ENCODE peak calls at places on chromosomes 13 and 19, in five cellular contexts. One of them, this sample, is unnamed.

GRCh38 chr19:30008169-30008568 is 66.1 kb downstream of the URI1 start:
- DNase-seq in hepatocyte: no peak
- DNase-seq in T-helper 9 cell: no peak
- DNase-seq in HEK293T: no peak
- DNase-seq in body of pancreas: no peak
- DNase-seq in this sample: no peak

GRCh38 chr13:98834254-98834960 is 81.9 kb upstream of the SLC15A1 start:
- DNase-seq in T-helper 9 cell: no peak
- DNase-seq in body of pancreas: no peak
- DNase-seq in hepatocyte: no peak
- DNase-seq in HEK293T: no peak
- DNase-seq in this sample: no peak

GRCh38 chr19:48123907-48124675 is 13.5 kb upstream of the PLA2G4C start:
- DNase-seq in T-helper 9 cell: no peak
- DNase-seq in HEK293T: no peak
- DNase-seq in hepatocyte: peak
- DNase-seq in body of pancreas: no peak
- DNase-seq in this sample: no peak

GRCh38 chr19:44111910-44112463 is 1.2 kb upstream of the ZNF225 start:
- DNase-seq in body of pancreas: no peak
- DNase-seq in hepatocyte: peak
- DNase-seq in HEK293T: no peak
- DNase-seq in T-helper 9 cell: no peak
- DNase-seq in this sample: no peak

GRCh38 chr19:19337120-19337519 is 16.5 kb downstream of the MAU2 start:
- DNase-seq in T-helper 9 cell: no peak
- DNase-seq in HEK293T: no peak
- DNase-seq in hepatocyte: no peak
- DNase-seq in body of pancreas: no peak
- DNase-seq in this sample: no peak

GRCh38 chr13:36242761-36243160 is 28.4 kb upstream of the SOHLH2 start:
- DNase-seq in T-helper 9 cell: no peak
- DNase-seq in HEK293T: no peak
- DNase-seq in body of pancreas: no peak
- DNase-seq in hepatocyte: no peak
- DNase-seq in this sample: no peak

GRCh38 chr13:74681891-74682290 is 547.7 kb upstream of the KLF12 start:
- DNase-seq in hepatocyte: no peak
- DNase-seq in T-helper 9 cell: no peak
- DNase-seq in HEK293T: no peak
- DNase-seq in body of pancreas: no peak
- DNase-seq in this sample: no peak

GRCh38 chr19:2171349-2172145 is 7.8 kb downstream of the DOT1L start:
- DNase-seq in T-helper 9 cell: peak
- DNase-seq in hepatocyte: peak
- DNase-seq in HEK293T: no peak
- DNase-seq in body of pancreas: peak
- DNase-seq in this sample: no peak

GRCh38 chr19:49512970-49513745 is 697 bp downstream of the FCGRT start:
- DNase-seq in hepatocyte: peak
- DNase-seq in T-helper 9 cell: no peak
- DNase-seq in body of pancreas: no peak
- DNase-seq in HEK293T: no peak
- DNase-seq in this sample: peak

GRCh38 chr13:102968572-102969228 is 97.5 kb downstream of the SLC10A2 start:
- DNase-seq in body of pancreas: no peak
- DNase-seq in HEK293T: no peak
- DNase-seq in T-helper 9 cell: no peak
- DNase-seq in hepatocyte: peak
- DNase-seq in this sample: no peak

GRCh38 chr19:43406297-43406696 is 8.4 kb upstream of the TEX101 start:
- DNase-seq in body of pancreas: no peak
- DNase-seq in HEK293T: no peak
- DNase-seq in hepatocyte: no peak
- DNase-seq in T-helper 9 cell: no peak
- DNase-seq in this sample: no peak

GRCh38 chr19:49145485-49146407 is 9.4 kb downstream of the HRC start:
- DNase-seq in hepatocyte: peak
- DNase-seq in T-helper 9 cell: peak
- DNase-seq in body of pancreas: peak
- DNase-seq in HEK293T: peak
- DNase-seq in this sample: peak

GRCh38 chr13:30905932-30906383 is at the start of gene MEDAG:
- DNase-seq in hepatocyte: no peak
- DNase-seq in T-helper 9 cell: no peak
- DNase-seq in HEK293T: no peak
- DNase-seq in body of pancreas: peak
- DNase-seq in this sample: peak

GRCh38 chr13:113445791-113446487 is 7.3 kb downstream of the ADPRHL1 start:
- DNase-seq in HEK293T: no peak
- DNase-seq in body of pancreas: no peak
- DNase-seq in hepatocyte: no peak
- DNase-seq in T-helper 9 cell: no peak
- DNase-seq in this sample: no peak

GRCh38 chr19:934865-935422 is 9.1 kb downstream of the ARID3A start:
- DNase-seq in T-helper 9 cell: no peak
- DNase-seq in HEK293T: no peak
- DNase-seq in hepatocyte: peak
- DNase-seq in body of pancreas: peak
- DNase-seq in this sample: peak

GRCh38 chr13:71274923-71275593 is 591.9 kb downstream of the DACH1 start:
- DNase-seq in body of pancreas: no peak
- DNase-seq in T-helper 9 cell: no peak
- DNase-seq in hepatocyte: no peak
- DNase-seq in HEK293T: no peak
- DNase-seq in this sample: no peak

GRCh38 chr19:5436101-5436947 is 18.9 kb upstream of the ZNRF4 start:
- DNase-seq in T-helper 9 cell: no peak
- DNase-seq in HEK293T: peak
- DNase-seq in hepatocyte: peak
- DNase-seq in body of pancreas: no peak
- DNase-seq in this sample: no peak

GRCh38 chr13:77599351-77599750 is 63.8 kb downstream of the SCEL start:
- DNase-seq in HEK293T: no peak
- DNase-seq in T-helper 9 cell: no peak
- DNase-seq in hepatocyte: no peak
- DNase-seq in body of pancreas: no peak
- DNase-seq in this sample: no peak

GRCh38 chr19:29539668-29540067 is 13.9 kb downstream of the VSTM2B start:
- DNase-seq in hepatocyte: no peak
- DNase-seq in body of pancreas: no peak
- DNase-seq in T-helper 9 cell: no peak
- DNase-seq in HEK293T: no peak
- DNase-seq in this sample: no peak

This sample was measured in colonic mucosa.